ENCODE peak calls at places on chromosomes 12 and 14, in nine cellular contexts. D is cardiac fibroblast, U is K562, T is fibroblast of mammary gland, W is foreskin fibroblast, S is cardiac muscle cell, E is ascending aorta, X is fibroblast of pulmonary artery, G is WERI-Rb-1. Y is an unnamed sample.

GRCh38 chr14:54258382-54258781 is 138.4 kb upstream of the CDKN3 start:
- DNase-seq in D (no peak), U (no peak), T (no peak), W (no peak), S (no peak), E (no peak), X (no peak), G (no peak), Y (no peak)

GRCh38 chr12:15146585-15146984 is 74.6 kb downstream of the RERG start:
- DNase-seq in D (no peak), U (no peak), T (no peak), W (no peak), S (peak; percentile 38), E (no peak), X (peak; percentile 10), G (no peak), Y (no peak)

GRCh38 chr12:80936642-80937390 is 918 bp downstream of the LIN7A start:
- DNase-seq in D (peak; percentile 52), U (no peak), T (peak; percentile 35), W (peak; percentile 51), S (peak; percentile 75), E (no peak), X (peak; percentile 38), G (peak; percentile 66), Y (peak; percentile 86)

GRCh38 chr12:54587315-54587821 is 1.1 kb downstream of the PPP1R1A start:
- DNase-seq in D (no peak), U (no peak), T (no peak), W (no peak), S (peak; percentile 88), E (peak; percentile 86), X (no peak), G (no peak), Y (no peak)

GRCh38 chr12:119700078-119700477 is 32.1 kb downstream of the PRKAB1 start:
- DNase-seq in D (no peak), U (no peak), T (no peak), W (no peak), S (no peak), E (no peak), X (no peak), G (no peak), Y (no peak)

GRCh38 chr12:78824918-78825317 is 39.7 kb upstream of the SYT1 start:
- DNase-seq in D (no peak), U (no peak), T (no peak), W (no peak), S (no peak), E (no peak), X (no peak), G (no peak), Y (no peak)

GRCh38 chr14:100911665-100912316 is 8.3 kb upstream of the RTL1 start:
- DNase-seq in D (no peak), U (no peak), T (no peak), W (no peak), S (no peak), E (no peak), X (no peak), G (no peak), Y (no peak)

GRCh38 chr12:52038447-52038846 is 12.8 kb upstream of the NR4A1 start:
- DNase-seq in D (peak; percentile 46), U (no peak), T (peak; percentile 53), W (no peak), S (no peak), E (no peak), X (peak; percentile 53), G (no peak), Y (no peak)

GRCh38 chr14:52678591-52678990 is 16.8 kb downstream of the ERO1A start:
- DNase-seq in D (no peak), U (peak; percentile 22), T (peak; percentile 8), W (no peak), S (no peak), E (no peak), X (no peak), G (no peak), Y (no peak)

GRCh38 chr14:46661728-46662127 is 10.1 kb upstream of the RPL10L start:
- DNase-seq in D (no peak), U (no peak), T (no peak), W (no peak), S (no peak), E (no peak), X (no peak), G (no peak), Y (no peak)

GRCh38 chr14:63632932-63633514 is 8.6 kb downstream of the WDR89 start:
- DNase-seq in D (peak; percentile 48), U (no peak), T (peak; percentile 43), W (no peak), S (no peak), E (no peak), X (peak; percentile 50), G (no peak), Y (no peak)
- TF ChIP-seq CTCF in D (peak; percentile 59), U (peak; percentile 25), T (peak; percentile 64), W (peak; percentile 59), S (peak; percentile 59), E (no peak), X (peak; percentile 73), G (peak; percentile 8), Y (no peak)

GRCh38 chr12:132909030-132909368 is 21.6 kb upstream of the CHFR start:
- DNase-seq in D (no peak), U (no peak), T (no peak), W (no peak), S (no peak), E (no peak), X (no peak), G (no peak), Y (no peak)
- H3K4me3 ChIP-seq in D (peak overlapping the region; percentile 77), U (peak overlapping the region; percentile 35), T (peak overlapping the region; percentile 75), W (peak overlapping the region; percentile 80), S (peak overlapping the region; percentile 69), E (peak overlapping the region; percentile 86), X (peak overlapping the region; percentile 76), G (peak overlapping the region; percentile 78), Y (peak overlapping the region; percentile 36)

GRCh38 chr12:81950871-81951270 is 191.7 kb upstream of the PPFIA2 start:
- DNase-seq in D (no peak), U (no peak), T (no peak), W (no peak), S (no peak), E (no peak), X (no peak), G (no peak), Y (no peak)
- TF ChIP-seq CTCF in D (no peak), U (no peak), T (no peak), W (no peak), S (no peak), E (no peak), X (no peak), G (no peak), Y (no peak)

GRCh38 chr12:563250-563781 is 99.9 kb downstream of the NINJ2 start:
- DNase-seq in D (no peak), U (no peak), T (no peak), W (no peak), S (no peak), E (no peak), X (no peak), G (no peak), Y (no peak)

GRCh38 chr12:565589-566105 is 97.6 kb downstream of the NINJ2 start:
- DNase-seq in D (no peak), U (no peak), T (no peak), W (no peak), S (no peak), E (no peak), X (no peak), G (no peak), Y (no peak)

GRCh38 chr12:565161-565560 is 98.1 kb downstream of the NINJ2 start:
- DNase-seq in D (no peak), U (no peak), T (no peak), W (no peak), S (no peak), E (no peak), X (no peak), G (no peak), Y (no peak)

GRCh38 chr12:562634-563033 is 100.6 kb downstream of the NINJ2 start:
- DNase-seq in D (no peak), U (no peak), T (no peak), W (no peak), S (no peak), E (no peak), X (no peak), G (no peak), Y (no peak)

DNA sequence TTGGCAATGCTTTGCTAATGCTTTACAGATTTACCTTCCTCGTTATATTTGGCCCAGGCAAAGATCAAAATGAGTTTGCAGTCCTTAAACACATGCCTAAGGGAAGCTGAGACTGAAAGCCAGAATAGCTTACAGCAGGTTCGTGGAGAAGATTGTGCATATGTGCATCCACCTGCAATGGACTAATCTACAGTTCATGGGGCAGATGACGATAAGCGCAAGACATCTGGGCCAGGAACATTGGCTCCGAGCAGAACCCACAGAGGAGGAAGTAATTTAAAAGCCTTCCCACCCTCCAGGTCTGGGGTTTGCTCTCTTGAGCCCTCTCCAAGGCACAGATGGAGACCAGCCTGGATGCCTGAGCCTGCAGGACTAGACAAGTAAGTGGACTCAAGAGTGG is 99.3 kb downstream of the NINJ2 start:
- DNase-seq in D (no peak), U (no peak), T (no peak), W (no peak), S (no peak), E (no peak), X (no peak), G (no peak), Y (no peak)
- H3K4me3 ChIP-seq in D (no peak overlapping the region), U (no peak overlapping the region), T (no peak overlapping the region), W (no peak overlapping the region), S (no peak overlapping the region), E (no peak overlapping the region), X (no peak overlapping the region), G (no peak overlapping the region), Y (no peak overlapping the region)

GRCh38 chr12:87266305-87266704 is 762.9 kb downstream of the C12orf50 start:
- DNase-seq in D (no peak), U (no peak), T (peak; percentile 12), W (no peak), S (no peak), E (no peak), X (no peak), G (no peak), Y (no peak)
- TF ChIP-seq CTCF in D (no peak), U (no peak), T (peak; percentile 15), W (no peak), S (no peak), E (no peak), X (peak; percentile 12), G (peak; percentile 18), Y (no peak)

GRCh38 chr14:21258889-21259787 is 10.1 kb downstream of the HNRNPC start:
- DNase-seq in D (no peak), U (no peak), T (no peak), W (no peak), S (no peak), E (no peak), X (no peak), G (no peak), Y (no peak)
- H3K4me3 ChIP-seq in D (no peak overlapping the region), U (no peak overlapping the region), T (no peak overlapping the region), W (no peak overlapping the region), S (no peak overlapping the region), E (no peak overlapping the region), X (no peak overlapping the region), G (no peak overlapping the region), Y (no peak overlapping the region)

Y was measured in lower leg skin.